ENCODE peak calls at places on chromosomes 12 and 14, in five cellular contexts. T is NCI-H1105 treated with DMSO at 0.1 percent for 48 hours; L is activated CD8-positive, alpha-beta memory T cell treated with anti-CD3 and anti-CD28 coated beads for 1 hour; I is HTR-8/SVneo; Q is lower lobe of right lung. W is an unnamed sample.

GRCh38 chr14:97848351-97848980 is 1051.3 kb downstream of the VRK1 start:
- DNase-seq in T (peak; percentile 95), L (no peak), I (no peak), Q (no peak), W (no peak)

GRCh38 chr14:91419044-91419397 is 1.4 kb upstream of the CCDC88C start:
- DNase-seq in T (no peak), L (no peak), I (no peak), Q (no peak), W (no peak)

GRCh38 chr14:95498622-95499353 is 17.7 kb downstream of the SYNE3 start:
- DNase-seq in T (peak; percentile 25), L (no peak), I (no peak), Q (no peak), W (no peak)

GRCh38 chr14:104935026-104935650 is 10.5 kb downstream of the PLD4 start:
- DNase-seq in T (no peak), L (no peak), I (no peak), Q (no peak), W (no peak)

GRCh38 chr12:79424109-79424721 is 266.5 kb downstream of the PAWR start:
- DNase-seq in T (no peak), L (no peak), I (peak; percentile 56), Q (no peak), W (no peak)

GRCh38 chr14:54606178-54606577 is 39.2 kb downstream of the SAMD4A start:
- DNase-seq in T (no peak), L (no peak), I (no peak), Q (peak; percentile 51), W (no peak)

GRCh38 chr12:124457287-124458219 is 109.9 kb downstream of the NCOR2 start:
- DNase-seq in T (no peak), L (no peak), I (no peak), Q (peak; percentile 86), W (no peak)

GRCh38 chr12:53413485-53414215 is 10.0 kb upstream of the AMHR2 start:
- DNase-seq in T (no peak), L (no peak), I (no peak), Q (no peak), W (no peak)

GRCh38 chr12:67681145-67681778 is 32.7 kb downstream of the DYRK2 start:
- DNase-seq in T (no peak), L (no peak), I (peak; percentile 41), Q (no peak), W (no peak)

W was measured in NK-92 treated with Interleukin-12 subunit alpha and Interleukin-12 subunit beta, amount 100 ng/mL, for 24 hours.